ENCODE peak calls at places on chromosomes 1 and 21, in nine cellular contexts. Y is iPS DF 19.7; G is stimulated activated CD8-positive, alpha-beta memory T cell treated with anti-CD3 and anti-CD28 coated beads, Interleukin-15, amount 100 ng/mL, for 4 hours; M is HCEC 1CT; U is ELR; B is cardiac muscle cell; E is endothelial cell; W is psoas muscle; L is osteocyte. P is an unnamed sample.
A peak's percentile ranks its signal among the peaks of the same experiment; 100 is the strongest.

GRCh38 chr1:229027622-229028182 is 243.2 kb upstream of the RAB4A start:
- DNase-seq in M (peak; percentile 1), B (no peak), L (peak; percentile 34), Y (peak; percentile 68), U (peak; percentile 54), E (no peak), G (no peak), W (no peak), P (peak; percentile 3)

GRCh38 chr1:28898267-28898955 is 16.0 kb upstream of the EPB41 start:
- DNase-seq in G (no peak), W (no peak), U (no peak), M (no peak), L (no peak), B (no peak), Y (no peak), E (no peak), P (no peak)

GRCh38 chr1:25356848-25357247 is 18.7 kb downstream of the TMEM50A start:
- DNase-seq in B (no peak), G (no peak), U (peak; percentile 68), Y (no peak), L (no peak), M (peak; percentile 52), E (no peak), W (no peak), P (peak; percentile 73)

GRCh38 chr1:47189844-47190562 is at the start of gene PDZK1IP1:
- DNase-seq in G (no peak), Y (no peak), U (peak; percentile 66), M (peak; percentile 34), W (peak; percentile 95), E (no peak), L (peak; percentile 82), B (no peak), P (peak; percentile 24)

GRCh38 chr1:11193376-11193775 is 4.2 kb downstream of the ANGPTL7 start:
- DNase-seq in Y (no peak), B (no peak), E (no peak), M (no peak), L (no peak), G (no peak), W (no peak), U (no peak), P (no peak)

GRCh38 chr21:45286671-45287437 is 841 bp downstream of the POFUT2 start:
- DNase-seq in E (peak; percentile 69), W (peak; percentile 53), Y (no peak), B (peak; percentile 76), M (no peak), L (peak; percentile 84), G (no peak), U (no peak), P (peak; percentile 39)

GRCh38 chr1:229280921-229281320 is 10.0 kb downstream of the RAB4A start:
- DNase-seq in Y (no peak), L (no peak), M (peak; percentile 39), E (no peak), U (peak; percentile 69), G (no peak), W (no peak), B (no peak), P (no peak)

GRCh38 chr1:58942759-58943191 is 158.9 kb upstream of the JUN start:
- DNase-seq in M (no peak), W (no peak), B (no peak), U (no peak), E (no peak), L (no peak), G (no peak), Y (no peak), P (no peak)

GRCh38 chr1:35476099-35476674 is 81.0 kb downstream of the KIAA0319L start:
- DNase-seq in E (no peak), L (no peak), B (no peak), M (no peak), G (no peak), Y (no peak), W (no peak), U (no peak), P (no peak)

GRCh38 chr1:89279011-89279466 is 6.4 kb upstream of the GBP5 start:
- DNase-seq in M (no peak), E (no peak), W (no peak), B (no peak), L (no peak), Y (no peak), U (no peak), G (no peak), P (no peak)

GRCh38 chr1:23718482-23718881 is 24.8 kb upstream of the ELOA start:
- DNase-seq in U (peak; percentile 68), B (peak; percentile 43), L (no peak), G (no peak), M (peak; percentile 62), E (peak; percentile 68), W (no peak), Y (peak; percentile 87), P (peak; percentile 14)

GRCh38 chr1:192858456-192858855 is 49.6 kb downstream of the RGS2 start:
- DNase-seq in M (no peak), E (no peak), U (no peak), W (no peak), G (no peak), B (no peak), Y (no peak), L (no peak), P (no peak)

GRCh38 chr1:159867322-159868064 is 5.0 kb upstream of the VSIG8 start:
- DNase-seq in B (peak; percentile 52), U (no peak), L (no peak), M (no peak), Y (no peak), E (no peak), G (no peak), W (no peak), P (peak; percentile 55)

GRCh38 chr1:107669996-107670395 is 295.0 kb downstream of the VAV3 start:
- DNase-seq in G (no peak), B (peak; percentile 23), M (no peak), U (no peak), Y (no peak), W (no peak), L (no peak), E (no peak), P (peak; percentile 46)

GRCh38 chr1:17789926-17790325 is 34.8 kb downstream of the ACTL8 start:
- DNase-seq in U (no peak), B (no peak), G (no peak), W (no peak), L (no peak), M (no peak), E (no peak), Y (no peak), P (no peak)

GRCh38 chr1:47367651-47368050 is 34.1 kb downstream of the CMPK1 start:
- DNase-seq in B (no peak), L (no peak), W (no peak), Y (no peak), E (no peak), G (no peak), M (no peak), U (no peak), P (peak; percentile 43)

GRCh38 chr1:58941471-58942289 is 157.8 kb upstream of the JUN start:
- DNase-seq in W (no peak), E (no peak), Y (no peak), B (no peak), G (no peak), M (no peak), U (no peak), L (peak; percentile 67), P (no peak)

GRCh38 chr21:46253610-46254124 is 25.1 kb upstream of the LSS start:
- DNase-seq in M (no peak), B (peak; percentile 10), W (no peak), U (no peak), Y (no peak), L (no peak), E (no peak), G (no peak), P (peak; percentile 18)

GRCh38 chr1:198156111-198156744 is 570 bp upstream of the NEK7 start:
- DNase-seq in E (peak; percentile 66), G (no peak), L (no peak), W (peak; percentile 56), Y (no peak), M (peak; percentile 75), U (peak; percentile 80), B (peak; percentile 69), P (peak; percentile 90)

GRCh38 chr1:208054885-208055507 is 144.1 kb upstream of the CD34 start:
- DNase-seq in B (no peak), Y (no peak), M (no peak), G (no peak), L (no peak), W (no peak), E (no peak), U (no peak), P (no peak)

GRCh38 chr1:150875197-150876110 is 945 bp downstream of the ARNT start:
- DNase-seq in Y (no peak), M (peak; percentile 7), L (no peak), E (no peak), B (peak; percentile 44), G (no peak), W (no peak), U (peak; percentile 37), P (no peak)

P was measured in foreskin fibroblast.